ENCODE peak calls at places on chromosome 9, in five cellular contexts. One of them, this sample, is unnamed.

GRCh38 chr9:112380771-112381181 is 868 bp downstream of the HSDL2 start:
- DNase-seq in K562: peak
- DNase-seq in esophagus muscularis mucosa: no peak
- DNase-seq in suprapubic skin: no peak
- DNase-seq in endothelial cell of umbilical vein: no peak
- DNase-seq in this sample: no peak

GRCh38 chr9:86856259-86856658 is 91.0 kb downstream of the GAS1 start:
- DNase-seq in suprapubic skin: no peak
- DNase-seq in esophagus muscularis mucosa: no peak
- DNase-seq in endothelial cell of umbilical vein: no peak
- DNase-seq in K562: peak
- DNase-seq in this sample: no peak

GRCh38 chr9:91555132-91555531 is 131.5 kb upstream of the NFIL3 start:
- DNase-seq in K562: no peak
- DNase-seq in endothelial cell of umbilical vein: no peak
- DNase-seq in esophagus muscularis mucosa: no peak
- DNase-seq in suprapubic skin: no peak
- DNase-seq in this sample: no peak

GRCh38 chr9:72473474-72474241 is 47.8 kb upstream of the TMC1 start:
- DNase-seq in esophagus muscularis mucosa: no peak
- DNase-seq in endothelial cell of umbilical vein: peak
- DNase-seq in K562: no peak
- DNase-seq in suprapubic skin: no peak
- DNase-seq in this sample: no peak

GRCh38 chr9:134959126-134959970 is 41.6 kb upstream of the FCN1 start:
- DNase-seq in esophagus muscularis mucosa: no peak
- DNase-seq in suprapubic skin: peak
- DNase-seq in K562: no peak
- DNase-seq in endothelial cell of umbilical vein: no peak
- DNase-seq in this sample: no peak

GRCh38 chr9:92954078-92954861 is 6.9 kb downstream of the FGD3 start:
- DNase-seq in esophagus muscularis mucosa: no peak
- DNase-seq in suprapubic skin: peak
- DNase-seq in K562: no peak
- DNase-seq in endothelial cell of umbilical vein: no peak
- DNase-seq in this sample: no peak

GRCh38 chr9:79382468-79382867 is 189.3 kb upstream of the TLE4 start:
- DNase-seq in esophagus muscularis mucosa: no peak
- DNase-seq in suprapubic skin: no peak
- DNase-seq in endothelial cell of umbilical vein: no peak
- DNase-seq in K562: no peak
- DNase-seq in this sample: no peak

GRCh38 chr9:122056484-122056883 is 36.6 kb downstream of the TTLL11 start:
- DNase-seq in K562: peak
- DNase-seq in endothelial cell of umbilical vein: peak
- DNase-seq in suprapubic skin: no peak
- DNase-seq in esophagus muscularis mucosa: peak
- DNase-seq in this sample: no peak

GRCh38 chr9:133526721-133527321 is 2.1 kb upstream of the MYMK start:
- DNase-seq in K562: no peak
- DNase-seq in esophagus muscularis mucosa: no peak
- DNase-seq in suprapubic skin: no peak
- DNase-seq in endothelial cell of umbilical vein: no peak
- DNase-seq in this sample: no peak

GRCh38 chr9:130117816-130118632 is 54.2 kb upstream of the NCS1 start:
- DNase-seq in suprapubic skin: no peak
- DNase-seq in K562: no peak
- DNase-seq in esophagus muscularis mucosa: no peak
- DNase-seq in endothelial cell of umbilical vein: peak
- DNase-seq in this sample: no peak

GRCh38 chr9:93091453-93092081 is 4.5 kb upstream of the CARD19 start:
- DNase-seq in endothelial cell of umbilical vein: peak
- DNase-seq in esophagus muscularis mucosa: no peak
- DNase-seq in suprapubic skin: peak
- DNase-seq in K562: peak
- DNase-seq in this sample: peak

GRCh38 chr9:21656776-21657637 is 145.4 kb upstream of the MTAP start:
- DNase-seq in esophagus muscularis mucosa: no peak
- DNase-seq in endothelial cell of umbilical vein: no peak
- DNase-seq in suprapubic skin: no peak
- DNase-seq in K562: no peak
- DNase-seq in this sample: no peak

GRCh38 chr9:124493794-124494479 is 13.3 kb downstream of the NR5A1 start:
- DNase-seq in esophagus muscularis mucosa: no peak
- DNase-seq in endothelial cell of umbilical vein: no peak
- DNase-seq in suprapubic skin: no peak
- DNase-seq in K562: no peak
- DNase-seq in this sample: no peak

GRCh38 chr9:117757566-117757965 is 53.4 kb downstream of the TLR4 start:
- DNase-seq in endothelial cell of umbilical vein: no peak
- DNase-seq in K562: no peak
- DNase-seq in suprapubic skin: no peak
- DNase-seq in esophagus muscularis mucosa: no peak
- DNase-seq in this sample: no peak

GRCh38 chr9:117768740-117769400 is 64.7 kb downstream of the TLR4 start:
- DNase-seq in endothelial cell of umbilical vein: no peak
- DNase-seq in suprapubic skin: no peak
- DNase-seq in esophagus muscularis mucosa: no peak
- DNase-seq in K562: no peak
- DNase-seq in this sample: no peak

DNA sequence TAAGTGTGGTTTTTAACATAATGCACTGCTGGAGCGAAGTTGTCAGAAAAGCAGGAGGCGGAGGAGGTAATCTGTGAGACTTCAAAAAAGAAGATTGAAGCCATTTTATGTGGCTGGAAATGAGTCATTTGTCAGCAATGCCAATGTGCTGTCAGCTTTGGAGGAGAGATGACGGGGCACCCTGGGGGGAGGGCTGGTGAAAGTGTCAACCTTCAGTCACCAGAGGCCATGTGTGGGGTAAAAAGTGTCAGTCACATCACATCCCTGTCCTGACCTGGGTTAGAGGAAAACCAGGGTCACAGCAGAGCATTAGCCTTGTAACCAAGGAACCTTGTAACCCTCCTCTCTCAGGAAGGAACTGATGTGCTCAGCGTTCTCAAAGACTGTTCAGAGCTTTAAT is 59.1 kb downstream of the TLR4 start:
- DNase-seq in endothelial cell of umbilical vein: peak
- DNase-seq in suprapubic skin: no peak
- DNase-seq in K562: no peak
- DNase-seq in esophagus muscularis mucosa: no peak
- DNase-seq in this sample: no peak
- TF ChIP-seq CTCF in endothelial cell of umbilical vein: no peak
- TF ChIP-seq CTCF in suprapubic skin: no peak
- TF ChIP-seq CTCF in K562: no peak
- TF ChIP-seq CTCF in esophagus muscularis mucosa: no peak
- TF ChIP-seq CTCF in this sample: no peak

GRCh38 chr9:36218411-36218901 is 27.7 kb downstream of the CLTA start:
- DNase-seq in endothelial cell of umbilical vein: no peak
- DNase-seq in suprapubic skin: no peak
- DNase-seq in K562: peak
- DNase-seq in esophagus muscularis mucosa: no peak
- DNase-seq in this sample: no peak
- TF ChIP-seq POLR2AphosphoS5 in endothelial cell of umbilical vein: no peak
- TF ChIP-seq POLR2AphosphoS5 in suprapubic skin: no peak
- TF ChIP-seq POLR2AphosphoS5 in K562: no peak
- TF ChIP-seq POLR2AphosphoS5 in esophagus muscularis mucosa: no peak
- TF ChIP-seq POLR2AphosphoS5 in this sample: no peak

GRCh38 chr9:137602661-137603060 is 2.8 kb upstream of the ARRDC1 start:
- DNase-seq in endothelial cell of umbilical vein: no peak
- DNase-seq in K562: peak
- DNase-seq in suprapubic skin: no peak
- DNase-seq in esophagus muscularis mucosa: no peak
- DNase-seq in this sample: no peak
- TF ChIP-seq CTCF in endothelial cell of umbilical vein: no peak
- TF ChIP-seq CTCF in K562: peak
- TF ChIP-seq CTCF in suprapubic skin: no peak
- TF ChIP-seq CTCF in esophagus muscularis mucosa: no peak
- TF ChIP-seq CTCF in this sample: no peak

GRCh38 chr9:136088939-136089696 is 6.0 kb downstream of the NACC2 start:
- DNase-seq in K562: no peak
- DNase-seq in endothelial cell of umbilical vein: no peak
- DNase-seq in esophagus muscularis mucosa: no peak
- DNase-seq in suprapubic skin: no peak
- DNase-seq in this sample: no peak
- TF ChIP-seq POLR2AphosphoS5 in K562: no peak
- TF ChIP-seq POLR2AphosphoS5 in endothelial cell of umbilical vein: no peak
- TF ChIP-seq POLR2AphosphoS5 in esophagus muscularis mucosa: peak
- TF ChIP-seq POLR2AphosphoS5 in suprapubic skin: no peak
- TF ChIP-seq POLR2AphosphoS5 in this sample: no peak

DNA sequence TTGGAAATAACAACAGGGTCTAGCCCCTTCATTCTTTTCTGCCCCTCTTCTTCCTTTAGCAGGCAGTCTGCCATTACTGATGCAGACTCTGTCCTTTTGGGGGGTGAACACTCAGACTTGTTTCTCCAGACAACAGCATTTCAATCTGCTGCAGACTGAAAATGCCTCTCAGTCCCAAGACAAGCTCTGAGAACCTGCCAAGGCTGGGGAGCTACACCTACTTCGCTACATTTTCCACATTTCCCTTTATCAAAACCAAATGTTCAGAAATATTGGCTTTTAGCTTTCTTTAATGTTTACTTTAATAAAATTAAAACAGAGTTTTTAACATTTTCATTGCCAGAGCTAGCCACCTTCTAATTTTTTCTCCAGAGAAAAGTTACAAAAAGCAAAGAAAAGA is 152.3 kb downstream of the MPDZ start:
- DNase-seq in suprapubic skin: no peak
- DNase-seq in K562: no peak
- DNase-seq in endothelial cell of umbilical vein: no peak
- DNase-seq in esophagus muscularis mucosa: no peak
- DNase-seq in this sample: no peak
- TF ChIP-seq CTCF in suprapubic skin: no peak
- TF ChIP-seq CTCF in K562: no peak
- TF ChIP-seq CTCF in endothelial cell of umbilical vein: no peak
- TF ChIP-seq CTCF in esophagus muscularis mucosa: no peak
- TF ChIP-seq CTCF in this sample: no peak

GRCh38 chr9:132411091-132411508 is 1.1 kb downstream of the CFAP77 start:
- DNase-seq in esophagus muscularis mucosa: no peak
- DNase-seq in endothelial cell of umbilical vein: peak
- DNase-seq in suprapubic skin: no peak
- DNase-seq in K562: peak
- DNase-seq in this sample: no peak
- TF ChIP-seq POLR2AphosphoS5 in esophagus muscularis mucosa: no peak
- TF ChIP-seq POLR2AphosphoS5 in endothelial cell of umbilical vein: no peak
- TF ChIP-seq POLR2AphosphoS5 in suprapubic skin: no peak
- TF ChIP-seq POLR2AphosphoS5 in K562: no peak
- TF ChIP-seq POLR2AphosphoS5 in this sample: no peak

GRCh38 chr9:127763918-127764384 is 14.5 kb downstream of the SH2D3C start:
- DNase-seq in endothelial cell of umbilical vein: peak
- DNase-seq in suprapubic skin: no peak
- DNase-seq in esophagus muscularis mucosa: no peak
- DNase-seq in K562: peak
- DNase-seq in this sample: no peak
- TF ChIP-seq CTCF in endothelial cell of umbilical vein: peak
- TF ChIP-seq CTCF in suprapubic skin: peak
- TF ChIP-seq CTCF in esophagus muscularis mucosa: peak
- TF ChIP-seq CTCF in K562: peak
- TF ChIP-seq CTCF in this sample: peak